ENCODE peak calls at places on chromosomes 12 and 14, in ten cellular contexts. R is H1, Z is HepG2, P is DND-41, U is GM12878, L is fibroblast of lung, B is neural progenitor cell, J is endothelial cell of umbilical vein, I is H9, V is mammary epithelial cell. Q is an unnamed sample.

GRCh38 chr12:76158518-76159321 is 74.2 kb upstream of the NAP1L1 start:
- DNase-seq in V (peak), U (peak), Z (peak), I (peak), J (peak), R (peak), L (peak), B (peak), P (peak), Q (peak)

GRCh38 chr12:55063291-55063690 is 43.5 kb downstream of the NEUROD4 start:
- DNase-seq in V (no peak), R (no peak), U (no peak), B (peak), Z (no peak), J (no peak), L (no peak), P (no peak), I (no peak), Q (no peak)

GRCh38 chr14:49306152-49306751 is 279.9 kb downstream of the RPS29 start:
- DNase-seq in V (peak), I (no peak), Z (peak), L (peak), J (peak), P (no peak), B (peak), R (no peak), U (no peak), Q (peak)

GRCh38 chr12:3791475-3791874 is 38.6 kb upstream of the CRACR2A start:
- DNase-seq in P (no peak), I (no peak), V (no peak), L (no peak), U (no peak), J (no peak), Z (no peak), B (no peak), R (no peak), Q (no peak)

GRCh38 chr14:104069541-104069940 is 16.0 kb upstream of the ASPG start:
- DNase-seq in U (no peak), L (no peak), R (no peak), P (no peak), J (no peak), B (no peak), V (no peak), I (no peak), Z (no peak), Q (no peak)

GRCh38 chr14:72448212-72448611 is 445.7 kb downstream of the DPF3 start:
- DNase-seq in J (no peak), V (no peak), Z (no peak), P (no peak), R (no peak), U (no peak), L (no peak), B (no peak), I (no peak), Q (no peak)

GRCh38 chr12:110933326-110933974 is 13.1 kb upstream of the MYL2 start:
- DNase-seq in L (no peak), Z (no peak), P (no peak), V (no peak), R (no peak), I (peak), U (no peak), J (no peak), B (no peak), Q (no peak)

GRCh38 chr14:94395900-94396574 is 7.6 kb upstream of the SERPINA1 start:
- DNase-seq in U (no peak), B (no peak), L (no peak), P (no peak), I (no peak), V (no peak), J (no peak), Z (peak), R (no peak), Q (no peak)

GRCh38 chr12:89333564-89334252 is 18.6 kb downstream of the DUSP6 start:
- DNase-seq in L (no peak), P (peak), B (peak), R (no peak), V (no peak), I (no peak), Z (no peak), J (no peak), U (no peak), Q (no peak)

GRCh38 chr14:90288646-90289355 is 32.4 kb downstream of the PSMC1 start:
- DNase-seq in I (no peak), L (no peak), U (no peak), R (no peak), B (no peak), Z (peak), P (no peak), J (peak), V (no peak), Q (no peak)

GRCh38 chr14:72097173-72097783 is 165.0 kb downstream of the RGS6 start:
- DNase-seq in P (no peak), B (no peak), U (no peak), V (no peak), L (no peak), R (no peak), J (no peak), I (no peak), Z (no peak), Q (no peak)

GRCh38 chr14:104680806-104681688 is 8.4 kb upstream of the INF2 start:
- DNase-seq in U (no peak), R (no peak), L (peak), V (peak), B (peak), Z (peak), P (no peak), J (peak), I (no peak), Q (peak)

GRCh38 chr14:53247596-53248370 is 94.7 kb upstream of the DDHD1 start:
- DNase-seq in L (no peak), B (no peak), U (no peak), V (no peak), Z (no peak), P (no peak), J (no peak), R (no peak), I (no peak), Q (no peak)

GRCh38 chr12:68521321-68521839 is 89.3 kb upstream of the RAP1B start:
- DNase-seq in P (no peak), Z (no peak), B (no peak), L (peak), V (peak), R (no peak), U (no peak), J (peak), I (no peak), Q (peak)

GRCh38 chr14:99540196-99541032 is 59.2 kb downstream of the CCNK start:
- DNase-seq in L (no peak), J (no peak), R (no peak), U (no peak), V (no peak), B (peak), P (no peak), I (no peak), Z (no peak), Q (no peak)

GRCh38 chr14:103014466-103015319 is 42.7 kb downstream of the CDC42BPB start:
- DNase-seq in I (peak), L (peak), B (peak), J (peak), U (no peak), R (no peak), V (peak), Z (no peak), P (no peak), Q (peak)

GRCh38 chr12:26197832-26198231 is 2.5 kb downstream of the SSPN start:
- DNase-seq in P (no peak), I (no peak), V (no peak), U (no peak), R (no peak), B (no peak), Z (no peak), L (peak), J (no peak), Q (peak)

DNA sequence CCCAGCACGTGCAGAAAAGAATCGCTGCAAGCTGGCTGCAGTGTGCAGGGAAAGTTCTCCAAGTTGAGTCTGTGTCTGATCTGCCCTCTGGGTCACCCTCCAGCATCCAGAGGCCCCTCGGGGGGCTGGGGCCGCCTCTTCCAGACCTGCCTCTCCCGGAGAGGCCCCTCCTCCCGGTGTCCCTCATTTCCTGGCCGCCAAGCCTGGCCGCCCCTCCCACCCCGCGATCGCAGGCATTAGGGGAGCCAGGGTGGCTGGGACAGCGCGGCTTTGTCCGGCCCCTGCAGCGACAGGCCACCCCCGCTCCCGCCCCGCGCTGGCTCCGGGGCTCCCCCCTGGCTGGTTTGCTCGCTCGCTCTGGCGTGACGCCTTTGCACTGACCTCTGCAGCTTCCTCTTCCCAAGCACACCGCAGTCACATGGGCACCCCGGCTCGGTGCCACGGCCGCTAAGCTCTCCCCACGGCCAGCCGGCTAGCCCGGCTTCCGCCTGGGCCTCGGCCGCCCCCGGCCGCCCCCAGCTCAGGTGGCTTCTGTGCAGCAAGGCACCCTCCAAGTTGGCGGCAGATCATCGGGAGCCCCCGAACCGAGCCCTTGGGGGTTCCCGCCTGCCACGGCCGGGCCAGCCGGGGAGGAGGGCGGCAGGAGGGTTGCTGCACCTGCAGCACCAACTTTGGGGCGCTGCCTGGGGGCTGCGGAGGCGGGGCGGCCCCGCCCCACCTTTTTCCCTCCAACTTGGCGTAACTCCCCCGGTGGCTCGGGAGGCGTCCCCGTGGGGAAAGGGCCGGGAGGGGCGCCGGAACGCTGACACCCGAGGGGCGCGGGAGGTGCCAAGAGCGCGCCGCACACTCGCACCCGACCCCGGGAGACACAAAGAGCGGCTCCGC is 43.7 kb downstream of the KDM2B start:
- DNase-seq in V (peak), B (peak), P (no peak), L (peak), U (peak), Z (peak), J (peak), R (no peak), I (peak), Q (peak)
- H3K4me2 ChIP-seq in V (peak), B (peak), P (no peak), L (peak), U (peak), Z (peak), J (peak), R (peak), I (peak), Q (peak)

GRCh38 chr12:128267246-128267622 is 264 bp downstream of the TMEM132C start:
- DNase-seq in R (no peak), U (no peak), I (no peak), L (no peak), V (no peak), Z (no peak), B (no peak), P (no peak), J (no peak), Q (no peak)
- H2AFZ ChIP-seq in R (no peak), U (no peak), I (no peak), L (no peak), V (no peak), Z (no peak), B (no peak), P (no peak), J (no peak), Q (no peak)

GRCh38 chr12:104669057-104669770 is 212.5 kb downstream of the CHST11 start:
- DNase-seq in V (peak), U (no peak), I (no peak), B (peak), P (peak), L (no peak), R (no peak), J (peak), Z (no peak), Q (no peak)
- TF ChIP-seq CTCF in V (peak), U (peak), I (no peak), B (peak), P (peak), L (peak), R (no peak), J (no peak), Z (no peak), Q (no peak)

DNA sequence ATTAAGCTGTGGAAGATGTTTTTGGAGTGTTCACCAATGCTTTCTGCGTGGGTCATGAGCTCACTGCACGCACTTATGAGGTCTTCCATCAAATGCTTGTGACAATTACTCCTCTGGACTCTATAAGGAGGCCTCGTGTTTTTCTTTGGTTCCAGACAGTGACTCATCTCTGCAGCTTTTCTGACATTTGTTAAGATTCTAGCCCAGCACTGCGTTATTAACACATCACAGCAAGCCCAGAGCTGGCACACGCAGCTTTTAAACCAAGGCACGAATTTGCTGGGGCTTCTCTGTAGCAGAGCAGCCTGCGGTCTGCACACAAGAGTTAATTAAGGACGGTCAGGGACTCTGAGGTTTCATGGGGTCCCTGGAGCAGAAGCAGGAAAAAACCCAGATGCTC is 16.9 kb downstream of the MEG3 start:
- DNase-seq in I (no peak), V (no peak), L (peak), J (no peak), R (no peak), Z (no peak), B (no peak), P (no peak), U (no peak), Q (peak)
- H3K4me2 ChIP-seq in I (no peak), V (no peak), L (no peak), J (no peak), R (no peak), Z (no peak), B (no peak), P (no peak), U (no peak), Q (peak)

GRCh38 chr12:106178582-106178981 is 39.8 kb upstream of the NUAK1 start:
- DNase-seq in J (no peak), I (peak), R (no peak), Z (no peak), U (no peak), V (no peak), B (peak), P (no peak), L (no peak), Q (no peak)

GRCh38 chr12:106181416-106182114 is 42.8 kb upstream of the NUAK1 start:
- DNase-seq in L (no peak), V (no peak), Z (no peak), I (no peak), U (no peak), R (no peak), P (no peak), B (no peak), J (no peak), Q (no peak)

GRCh38 chr12:106174876-106175275 is 36.1 kb upstream of the NUAK1 start:
- DNase-seq in V (no peak), L (peak), J (no peak), B (no peak), P (no peak), U (no peak), Z (peak), I (no peak), R (no peak), Q (peak)

GRCh38 chr12:106183735-106184134 is 45.0 kb upstream of the NUAK1 start:
- DNase-seq in B (no peak), U (no peak), R (no peak), J (no peak), Z (no peak), V (no peak), P (no peak), I (no peak), L (no peak), Q (no peak)

GRCh38 chr12:106179086-106179485 is 40.3 kb upstream of the NUAK1 start:
- DNase-seq in P (no peak), R (no peak), Z (peak), L (no peak), B (peak), V (no peak), I (no peak), U (no peak), J (no peak), Q (no peak)
- H2AFZ ChIP-seq in P (no peak), R (no peak), Z (no peak), L (no peak), B (no peak), V (no peak), I (no peak), U (no peak), J (no peak), Q (no peak)

DNA sequence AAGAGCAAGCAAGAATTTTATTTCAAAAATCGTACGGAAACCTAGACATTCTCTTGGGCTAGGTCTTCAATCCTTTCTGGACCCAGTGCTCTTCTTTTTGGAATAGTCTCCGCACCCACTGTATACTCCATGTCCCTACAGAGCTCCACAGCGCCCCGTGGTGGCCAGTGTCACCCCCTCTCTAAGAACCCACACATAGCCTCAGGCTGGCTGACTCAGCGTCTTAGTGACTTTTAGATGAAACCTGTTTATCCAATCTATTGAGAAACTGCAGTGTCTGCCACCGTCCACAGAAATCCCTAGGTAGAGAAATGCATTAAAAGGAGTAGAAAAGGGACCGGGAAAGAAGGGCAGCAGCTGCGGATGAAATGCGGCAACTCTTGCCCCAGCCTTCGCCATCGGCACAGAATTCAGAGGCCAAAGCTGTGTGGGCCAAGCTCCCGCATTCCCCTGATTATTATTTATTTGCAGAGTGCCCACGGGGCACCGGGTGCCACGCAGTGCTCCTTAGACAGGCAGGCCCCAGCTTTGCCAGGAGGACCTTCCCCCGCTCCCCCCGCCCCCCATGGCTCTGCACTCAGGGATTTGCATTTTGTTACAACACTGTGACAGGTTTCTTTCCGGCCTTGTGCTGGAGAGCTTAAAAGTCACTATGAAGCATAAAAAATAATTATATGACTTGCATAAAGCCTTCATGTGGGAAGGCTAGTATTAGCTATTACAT is 170.1 kb upstream of the FKBP4 start:
- DNase-seq in R (peak), B (peak), I (peak), V (peak), L (no peak), U (no peak), J (no peak), Z (no peak), P (no peak), Q (peak)
- TF ChIP-seq CTCF in R (peak), B (peak), I (peak), V (peak), L (peak), U (no peak), J (peak), Z (peak), P (peak), Q (peak)

Q was measured in astrocyte.